ENCODE peak calls at places on chromosomes 4 and X, in five cellular contexts. J, C, R, Z and A are unnamed samples.

GRCh38 chrX:72308566-72309296 is 3.0 kb upstream of the CITED1 start:
- DNase-seq in Z (no peak), J (no peak), C (peak), R (peak), A (no peak)

GRCh38 chr4:174266416-174266815 is 17.1 kb downstream of the FBXO8 start:
- DNase-seq in R (no peak), J (no peak), C (no peak), Z (no peak), A (no peak)

GRCh38 chr4:171857302-171858005 is 44.2 kb downstream of the GALNTL6 start:
- DNase-seq in Z (no peak), C (no peak), R (peak), J (no peak), A (no peak)

GRCh38 chrX:38087594-38087993 is 81.2 kb downstream of the SYTL5 start:
- DNase-seq in J (no peak), Z (no peak), C (no peak), R (no peak), A (no peak)

GRCh38 chr4:121360496-121360895 is 20.3 kb downstream of the QRFPR start:
- DNase-seq in C (no peak), J (no peak), Z (no peak), R (no peak), A (no peak)

GRCh38 chrX:13167444-13168207 is 123.2 kb upstream of the FAM9C start:
- DNase-seq in Z (no peak), C (no peak), R (no peak), J (no peak), A (no peak)

GRCh38 chrX:2360731-2361130 is 140.0 kb downstream of the DHRSX start:
- DNase-seq in C (peak), J (no peak), Z (no peak), R (peak), A (no peak)

GRCh38 chr4:19791422-19792113 is 460.1 kb upstream of the SLIT2 start:
- DNase-seq in J (no peak), C (no peak), R (no peak), Z (no peak), A (no peak)

GRCh38 chr4:4960574-4960973 is 58.7 kb downstream of the CYTL1 start:
- DNase-seq in R (no peak), Z (no peak), C (no peak), J (no peak), A (no peak)

GRCh38 chr4:19969492-19969891 is 282.2 kb upstream of the SLIT2 start:
- DNase-seq in Z (no peak), C (no peak), J (no peak), R (no peak), A (no peak)

GRCh38 chr4:101977096-101977495 is 186.6 kb downstream of the BANK1 start:
- DNase-seq in C (no peak), Z (no peak), J (no peak), R (no peak), A (no peak)

GRCh38 chrX:70970482-70970999 is 39.6 kb upstream of the SLC7A3 start:
- DNase-seq in R (peak), J (no peak), Z (no peak), C (peak), A (no peak)

GRCh38 chr4:173211838-173212237 is 43.2 kb downstream of the GALNT7 start:
- DNase-seq in J (no peak), C (no peak), Z (no peak), R (peak), A (no peak)

GRCh38 chrX:18681996-18682395 is 10.1 kb upstream of the RS1 start:
- DNase-seq in R (no peak), Z (no peak), J (no peak), C (no peak), A (no peak)

GRCh38 chr4:110631582-110632505 is 9.0 kb upstream of the PITX2 start:
- DNase-seq in Z (no peak), C (peak), J (peak), R (peak), A (peak)

GRCh38 chr4:78313754-78314120 is 237.8 kb upstream of the ANXA3 start:
- DNase-seq in Z (no peak), C (no peak), J (no peak), R (no peak), A (no peak)

GRCh38 chr4:183438458-183439113 is 5.8 kb upstream of the CDKN2AIP start:
- DNase-seq in Z (no peak), C (peak), J (no peak), R (no peak), A (no peak)

GRCh38 chrX:155313766-155314165 is 20.6 kb downstream of the CLIC2 start:
- DNase-seq in Z (no peak), J (no peak), C (no peak), R (no peak), A (no peak)

GRCh38 chrX:21975827-21976226 is 35.3 kb downstream of the SMS start:
- DNase-seq in Z (no peak), R (no peak), C (no peak), J (no peak), A (no peak)

GRCh38 chr4:154506253-154506652 is 14.7 kb upstream of the DCHS2 start:
- DNase-seq in Z (no peak), J (no peak), C (peak), R (peak), A (no peak)

GRCh38 chr4:168076989-168077725 is 15.2 kb upstream of the ANXA10 start:
- DNase-seq in J (peak), Z (peak), R (peak), C (peak), A (no peak)

GRCh38 chr4:102438873-102439614 is 62.1 kb upstream of the NFKB1 start:
- DNase-seq in Z (no peak), C (peak), J (no peak), R (no peak), A (no peak)

GRCh38 chr4:151484396-151485102 is 75.6 kb downstream of the FHIP1A start:
- DNase-seq in Z (no peak), J (no peak), C (peak), R (no peak), A (no peak)

GRCh38 chr4:156190606-156191005 is 236.9 kb upstream of the CTSO start:
- DNase-seq in J (no peak), R (no peak), C (no peak), Z (no peak), A (no peak)

GRCh38 chr4:8100696-8101095 is 57.9 kb downstream of the ABLIM2 start:
- DNase-seq in R (no peak), C (no peak), Z (no peak), J (no peak), A (no peak)

GRCh38 chr4:2247128-2248043 is 5.5 kb upstream of the HAUS3 start:
- DNase-seq in J (peak), R (no peak), Z (no peak), C (no peak), A (peak)

GRCh38 chrX:119753639-119754257 is 4.6 kb upstream of the SOWAHD start:
- DNase-seq in J (no peak), C (peak), R (peak), Z (no peak), A (no peak)

GRCh38 chr4:26267087-26267486 is 53.7 kb upstream of the RBPJ start:
- DNase-seq in Z (no peak), J (no peak), C (no peak), R (no peak), A (no peak)

GRCh38 chr4:17436750-17437090 is 75.2 kb downstream of the QDPR start:
- DNase-seq in R (no peak), J (no peak), C (no peak), Z (no peak), A (no peak)

GRCh38 chr4:86532851-86533250 is 61.3 kb upstream of the PTPN13 start:
- DNase-seq in C (no peak), Z (no peak), J (no peak), R (no peak), A (no peak)

GRCh38 chr4:86530183-86530582 is 63.9 kb upstream of the PTPN13 start:
- DNase-seq in R (no peak), Z (no peak), C (no peak), J (no peak), A (no peak)

GRCh38 chr4:86529450-86529849 is 64.7 kb upstream of the PTPN13 start:
- DNase-seq in J (no peak), R (no peak), Z (no peak), C (no peak), A (no peak)

GRCh38 chr4:86536166-86536565 is 57.9 kb upstream of the PTPN13 start:
- DNase-seq in R (no peak), J (no peak), Z (no peak), C (no peak), A (no peak)

DNA sequence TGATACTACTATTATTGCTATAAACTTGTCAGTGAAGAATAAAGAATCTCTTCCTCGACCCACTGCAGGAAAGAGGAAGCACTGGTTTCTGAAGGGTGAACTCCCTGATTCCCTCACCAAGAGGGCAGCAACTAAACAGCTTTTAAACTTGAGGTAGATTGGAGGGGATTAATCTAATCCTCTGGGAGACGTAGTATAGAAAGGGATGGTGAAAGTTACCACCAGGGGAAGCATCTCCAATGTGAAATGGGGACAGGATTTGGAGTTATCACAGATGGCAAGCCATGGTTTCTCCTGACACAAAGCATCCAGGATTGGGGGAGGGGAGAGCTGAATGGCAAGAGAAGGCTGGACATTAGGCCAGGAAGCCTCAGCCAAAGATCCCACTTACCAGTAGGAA is 62.7 kb upstream of the PTPN13 start:
- DNase-seq in C (no peak), R (no peak), Z (no peak), J (no peak), A (no peak)
- TF ChIP-seq POLR2A in C (no peak), R (no peak), Z (no peak), J (no peak), A (no peak)

GRCh38 chrX:123818243-123818642 is 41.6 kb upstream of the XIAP start:
- DNase-seq in C (peak), R (no peak), Z (no peak), J (no peak), A (no peak)
- TF ChIP-seq TAF1 in C (no peak), R (no peak), Z (no peak), J (no peak), A (no peak)

GRCh38 chrX:79719568-79720231 is 294.9 kb upstream of the TBX22 start:
- DNase-seq in J (no peak), Z (no peak), C (no peak), R (no peak), A (no peak)

GRCh38 chrX:79715448-79715847 is 299.1 kb upstream of the TBX22 start:
- DNase-seq in C (no peak), Z (no peak), R (no peak), J (no peak), A (no peak)

DNA sequence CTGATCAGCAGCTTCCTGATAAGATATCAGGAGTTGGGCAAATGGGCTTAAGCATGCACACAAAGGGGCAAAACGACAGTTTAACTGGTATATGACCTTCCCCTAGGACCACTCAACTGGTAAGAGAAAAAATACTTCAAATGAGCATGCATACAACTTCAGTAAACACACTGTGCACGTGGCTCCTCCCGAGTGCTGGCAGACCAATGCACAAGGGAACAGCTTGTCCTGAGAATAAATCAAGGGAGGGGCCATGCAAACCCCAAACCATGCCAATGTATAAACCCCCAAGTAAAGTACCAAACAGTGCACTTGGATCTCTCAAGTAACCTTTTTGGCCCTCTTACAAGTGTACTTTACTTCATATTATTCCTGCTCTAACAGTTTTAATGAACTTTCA is 293.3 kb upstream of the TBX22 start:
- DNase-seq in J (no peak), Z (no peak), R (no peak), C (no peak), A (no peak)
- TF ChIP-seq POLR2A in J (no peak), Z (no peak), R (no peak), C (no peak), A (no peak)

GRCh38 chrX:27893871-27894270 is 86.1 kb downstream of the MAGEB10 start:
- DNase-seq in J (no peak), C (no peak), Z (no peak), R (no peak), A (no peak)

GRCh38 chrX:27889878-27890277 is 82.1 kb downstream of the MAGEB10 start:
- DNase-seq in Z (no peak), R (no peak), C (no peak), J (no peak), A (no peak)

GRCh38 chrX:27893211-27893610 is 85.4 kb downstream of the MAGEB10 start:
- DNase-seq in J (no peak), C (no peak), R (no peak), Z (no peak), A (no peak)

GRCh38 chrX:27884654-27885053 is 76.9 kb downstream of the MAGEB10 start:
- DNase-seq in Z (no peak), R (no peak), J (no peak), C (no peak), A (no peak)

GRCh38 chrX:27890611-27891010 is 82.8 kb downstream of the MAGEB10 start:
- DNase-seq in C (no peak), R (no peak), Z (no peak), J (no peak), A (no peak)
- TF ChIP-seq TAF1 in C (no peak), R (no peak), Z (no peak), J (no peak), A (no peak)

DNA sequence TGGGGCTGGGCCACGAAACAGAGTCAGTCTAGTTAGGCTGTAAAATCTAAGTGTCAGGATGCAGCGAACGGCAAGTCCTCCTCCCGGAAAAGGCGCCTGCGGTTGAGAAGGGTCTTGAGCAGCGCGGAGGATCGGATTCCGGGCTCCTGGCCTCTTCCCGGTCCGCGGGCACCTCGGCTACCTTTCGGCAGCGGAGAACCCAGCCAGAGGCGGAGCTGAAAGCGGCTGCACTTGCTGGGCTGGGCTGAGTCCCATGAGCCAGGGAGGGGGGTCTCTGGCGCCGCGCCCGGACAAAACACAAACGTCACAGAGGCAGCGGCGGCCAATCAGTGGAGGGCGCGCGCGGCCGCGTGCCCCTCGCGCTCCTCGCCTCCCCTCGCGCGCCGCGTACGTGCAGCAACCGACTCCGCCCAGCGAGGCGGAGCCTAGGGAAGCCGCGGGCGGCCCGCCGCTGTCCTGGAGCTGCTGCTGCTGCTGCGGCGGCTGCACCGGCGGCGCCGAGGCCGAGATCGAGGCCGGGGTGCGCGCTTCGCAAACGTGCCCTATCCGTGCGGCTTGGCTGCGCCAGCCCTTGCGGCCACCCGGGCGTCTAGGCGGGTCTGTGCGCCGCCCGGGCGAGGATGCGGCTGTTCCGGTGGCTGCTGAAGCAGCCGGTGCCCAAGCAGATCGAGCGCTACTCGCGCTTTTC is at the start of gene PDK3:
- DNase-seq in J (peak), C (peak), R (peak), Z (peak), A (peak)
- TF ChIP-seq POLR2A in J (no peak), C (peak), R (no peak), Z (peak), A (peak)

GRCh38 chrX:39818071-39818470 is 279.7 kb downstream of the BCOR start:
- DNase-seq in C (no peak), J (no peak), R (no peak), Z (no peak), A (no peak)

GRCh38 chrX:39815621-39816020 is 282.1 kb downstream of the BCOR start:
- DNase-seq in Z (no peak), R (peak), C (no peak), J (no peak), A (no peak)

GRCh38 chrX:39818750-39819149 is 279.0 kb downstream of the BCOR start:
- DNase-seq in C (no peak), J (no peak), Z (no peak), R (peak), A (no peak)

GRCh38 chrX:39814391-39814790 is 283.4 kb downstream of the BCOR start:
- DNase-seq in C (no peak), R (peak), J (no peak), Z (no peak), A (no peak)

GRCh38 chrX:39816871-39817731 is 280.7 kb downstream of the BCOR start:
- DNase-seq in C (no peak), R (peak), J (no peak), Z (no peak), A (no peak)
- TF ChIP-seq TAF1 in C (no peak), R (no peak), J (no peak), Z (no peak), A (no peak)

GRCh38 chrX:130402211-130402684 is 461 bp downstream of the RBMX2 start:
- DNase-seq in J (no peak), C (no peak), R (no peak), Z (no peak), A (no peak)

GRCh38 chrX:130401415-130402210 is at the start of gene RBMX2:
- DNase-seq in R (peak), Z (peak), C (peak), J (peak), A (peak)
- TF ChIP-seq POLR2A in R (peak), Z (peak), C (peak), J (peak), A (peak)